ENCODE peak calls at places on chromosomes 11 and 22, in four cellular contexts. J, R, W and B are unnamed samples. For H3K36me3 and H3K4me1, the result is how much of the 10 kb centered on the place peaks cover.

GRCh38 chr11:113528982-113529381 is 53.8 kb upstream of the DRD2 start:
- DNase-seq in J (no peak), R (no peak), W (peak), B (no peak)

GRCh38 chr11:75534291-75535038 is 8.7 kb upstream of the GDPD5 start:
- DNase-seq in J (no peak), R (no peak), W (no peak), B (no peak)

GRCh38 chr11:79007811-79008294 is 433.0 kb downstream of the TENM4 start:
- DNase-seq in J (no peak), R (no peak), W (no peak), B (no peak)

GRCh38 chr11:126437731-126438130 is 82.2 kb downstream of the ST3GAL4 start:
- DNase-seq in J (no peak), R (no peak), W (no peak), B (no peak)

GRCh38 chr11:76769071-76769560 is 14.0 kb upstream of the TSKU start:
- DNase-seq in J (no peak), R (no peak), W (peak), B (no peak)

GRCh38 chr22:45972091-45972867 is 4.7 kb downstream of the WNT7B start:
- DNase-seq in J (no peak), R (no peak), W (no peak), B (no peak)

GRCh38 chr11:122436188-122436555 is 219.3 kb upstream of the UBASH3B start:
- DNase-seq in J (no peak), R (no peak), W (no peak), B (no peak)

GRCh38 chr11:45332486-45332934 is 46.4 kb upstream of the SYT13 start:
- DNase-seq in J (peak), R (no peak), W (peak), B (no peak)

GRCh38 chr11:253160-253885 is 16.5 kb downstream of the PSMD13 start:
- DNase-seq in J (no peak), R (no peak), W (no peak), B (no peak)

GRCh38 chr22:48071828-48072227 is 1309.4 kb downstream of the TBC1D22A start:
- DNase-seq in J (no peak), R (no peak), W (no peak), B (no peak)

GRCh38 chr11:122074022-122074421 is 42.0 kb downstream of the BLID start:
- DNase-seq in J (no peak), R (no peak), W (no peak), B (no peak)

GRCh38 chr11:119964136-119965025 is 173.5 kb downstream of the TRIM29 start:
- DNase-seq in J (no peak), R (no peak), W (peak), B (no peak)

GRCh38 chr22:37776639-37777005 is 31.1 kb upstream of the GCAT start:
- DNase-seq in J (no peak), R (no peak), W (no peak), B (no peak)

GRCh38 chr22:33931406-33931805 is 11.1 kb upstream of the LARGE1 start:
- DNase-seq in J (no peak), R (no peak), W (no peak), B (no peak)

GRCh38 chr11:104000798-104001197 is 35.6 kb upstream of the DDI1 start:
- DNase-seq in J (no peak), R (no peak), W (peak), B (no peak)

GRCh38 chr22:21920341-21921183 is 32.1 kb downstream of the PPM1F start:
- DNase-seq in J (no peak), R (no peak), W (no peak), B (no peak)

GRCh38 chr11:102882389-102883024 is 7.7 kb upstream of the MMP12 start:
- DNase-seq in J (no peak), R (no peak), W (no peak), B (no peak)

GRCh38 chr11:95736268-95737208 is 53.0 kb downstream of the FAM76B start:
- DNase-seq in J (no peak), R (no peak), W (peak), B (no peak)

GRCh38 chr11:79536155-79536917 is 95.5 kb upstream of the TENM4 start:
- DNase-seq in J (no peak), R (no peak), W (no peak), B (no peak)

GRCh38 chr11:48019230-48019584 is 38.8 kb downstream of the PTPRJ start:
- DNase-seq in J (no peak), R (no peak), W (peak), B (no peak)

GRCh38 chr22:40204331-40205116 is 26.8 kb downstream of the TNRC6B start:
- DNase-seq in J (no peak), R (no peak), W (peak), B (no peak)

GRCh38 chr11:1391165-1392010 is 1.7 kb downstream of the BRSK2 start:
- DNase-seq in J (no peak), R (no peak), W (no peak), B (peak)

GRCh38 chr11:115981814-115982471 is 477.7 kb upstream of the CADM1 start:
- DNase-seq in J (peak), R (no peak), W (no peak), B (no peak)

GRCh38 chr11:110565344-110565684 is 135.6 kb downstream of the FDX1 start:
- DNase-seq in J (no peak), R (no peak), W (peak), B (no peak)

GRCh38 chr11:11641581-11641980 is 19.8 kb upstream of the GALNT18 start:
- DNase-seq in J (no peak), R (no peak), W (peak), B (no peak)

GRCh38 chr11:1060885-1061616 is 13.6 kb upstream of the MUC2 start:
- DNase-seq in J (no peak), R (no peak), W (peak), B (peak)

GRCh38 chr11:74612877-74613276 is 20.5 kb downstream of the POLD3 start:
- DNase-seq in J (no peak), R (no peak), W (no peak), B (no peak)

GRCh38 chr11:110433393-110434333 is 3.9 kb downstream of the FDX1 start:
- DNase-seq in J (no peak), R (no peak), W (peak), B (no peak)

GRCh38 chr11:130314184-130314748 is 451 bp downstream of the ZBTB44 start:
- DNase-seq in J (peak), R (peak), W (peak), B (peak)

GRCh38 chr11:48170840-48171233 is 45.8 kb upstream of the OR4B1 start:
- DNase-seq in J (no peak), R (no peak), W (peak), B (no peak)

GRCh38 chr11:8593935-8594909 is at the start of gene STK33:
- DNase-seq in J (peak), R (peak), W (peak), B (peak)

GRCh38 chr11:36513965-36514364 is 3.9 kb upstream of the TRAF6 start:
- DNase-seq in J (no peak), R (no peak), W (no peak), B (no peak)

GRCh38 chr11:70456921-70457532 is 58.7 kb downstream of the CTTN start:
- DNase-seq in J (no peak), R (no peak), W (peak), B (no peak)
- H3K36me3 ChIP-seq in J (under half), R (under half), W (under half), B (under half)

GRCh38 chr22:24506802-24507438 is 11.8 kb downstream of the UPB1 start:
- DNase-seq in J (no peak), R (no peak), W (no peak), B (peak)
- H3K4me1 ChIP-seq in J (under half), R (under half), W (under half), B (under half)

GRCh38 chr11:85960678-85961077 is 105.5 kb downstream of the CCDC83 start:
- DNase-seq in J (no peak), R (no peak), W (no peak), B (no peak)
- H3K36me3 ChIP-seq in J (half or more), R (under half), W (under half), B (under half)

GRCh38 chr11:67357831-67358555 is 4.6 kb upstream of the POLD4 start:
- DNase-seq in J (no peak), R (no peak), W (peak), B (no peak)

GRCh38 chr11:67356551-67356866 is 3.2 kb upstream of the POLD4 start:
- DNase-seq in J (no peak), R (no peak), W (no peak), B (no peak)

GRCh38 chr11:67355794-67356550 is 2.6 kb upstream of the POLD4 start:
- DNase-seq in J (no peak), R (no peak), W (no peak), B (no peak)

GRCh38 chr11:67355023-67355793 is 1.9 kb upstream of the POLD4 start:
- DNase-seq in J (no peak), R (no peak), W (no peak), B (no peak)

GRCh38 chr11:67356867-67357561 is 3.7 kb upstream of the POLD4 start:
- DNase-seq in J (peak), R (peak), W (peak), B (no peak)
- H3K4me1 ChIP-seq in J (half or more), R (under half), W (under half), B (under half)

GRCh38 chr11:70351646-70352045 is 46.7 kb upstream of the CTTN start:
- DNase-seq in J (no peak), R (no peak), W (no peak), B (no peak)

GRCh38 chr11:70352074-70352473 is 46.3 kb upstream of the CTTN start:
- DNase-seq in J (no peak), R (no peak), W (no peak), B (no peak)

GRCh38 chr11:70352601-70353000 is 45.7 kb upstream of the CTTN start:
- DNase-seq in J (no peak), R (no peak), W (no peak), B (no peak)

GRCh38 chr11:70348191-70348590 is 50.1 kb upstream of the CTTN start:
- DNase-seq in J (no peak), R (no peak), W (no peak), B (no peak)

GRCh38 chr11:70348608-70349007 is 49.7 kb upstream of the CTTN start:
- DNase-seq in J (no peak), R (no peak), W (no peak), B (no peak)
- H3K36me3 ChIP-seq in J (half or more), R (under half), W (under half), B (under half)

GRCh38 chr11:117929568-117930207 is 486 bp upstream of the TMPRSS13 start:
- DNase-seq in J (no peak), R (no peak), W (no peak), B (peak)
- H3K4me1 ChIP-seq in J (under half), R (under half), W (under half), B (under half)

GRCh38 chr11:61415381-61415780 is 14.4 kb downstream of the CPSF7 start:
- DNase-seq in J (no peak), R (no peak), W (no peak), B (no peak)

GRCh38 chr11:61418136-61418535 is 11.6 kb downstream of the CPSF7 start:
- DNase-seq in J (no peak), R (no peak), W (no peak), B (no peak)

GRCh38 chr11:61414547-61414946 is 15.2 kb downstream of the CPSF7 start:
- DNase-seq in J (no peak), R (no peak), W (no peak), B (no peak)

GRCh38 chr11:61413496-61413895 is 16.3 kb downstream of the CPSF7 start:
- DNase-seq in J (no peak), R (no peak), W (peak), B (no peak)

GRCh38 chr11:61417670-61418069 is 12.1 kb downstream of the CPSF7 start:
- DNase-seq in J (no peak), R (no peak), W (peak), B (no peak)
- H3K36me3 ChIP-seq in J (half or more), R (under half), W (half or more), B (half or more)

GRCh38 chr22:23849009-23850006 is 8.4 kb upstream of the SLC2A11 start:
- DNase-seq in J (peak), R (peak), W (peak), B (peak)
- H3K4me1 ChIP-seq in J (under half), R (under half), W (under half), B (under half)